ENCODE peak calls at places on chromosome 22, in four cellular contexts. One of them, this sample, is unnamed.

GRCh38 chr22:42283288-42284229 is 13.1 kb upstream of the TCF20 start:
- DNase-seq in B cell: no peak
- DNase-seq in midbrain: peak
- DNase-seq in kidney epithelial cell: no peak
- DNase-seq in this sample: no peak

GRCh38 chr22:39612811-39613548 is 42.4 kb downstream of the CACNA1I start:
- DNase-seq in B cell: no peak
- DNase-seq in midbrain: no peak
- DNase-seq in kidney epithelial cell: no peak
- DNase-seq in this sample: no peak

GRCh38 chr22:19984201-19984753 is 32.3 kb downstream of the ARVCF start:
- DNase-seq in B cell: no peak
- DNase-seq in midbrain: no peak
- DNase-seq in kidney epithelial cell: peak
- DNase-seq in this sample: no peak

GRCh38 chr22:48321986-48322545 is 1505.6 kb downstream of the BRD1 start:
- DNase-seq in B cell: no peak
- DNase-seq in midbrain: no peak
- DNase-seq in kidney epithelial cell: no peak
- DNase-seq in this sample: no peak

GRCh38 chr22:23110922-23111527 is 30.8 kb downstream of the RSPH14 start:
- DNase-seq in B cell: no peak
- DNase-seq in midbrain: no peak
- DNase-seq in kidney epithelial cell: no peak
- DNase-seq in this sample: no peak

GRCh38 chr22:38866399-38867123 is 5.5 kb downstream of the CBX6 start:
- DNase-seq in B cell: no peak
- DNase-seq in midbrain: no peak
- DNase-seq in kidney epithelial cell: no peak
- DNase-seq in this sample: no peak

GRCh38 chr22:32995335-32995734 is 62.8 kb downstream of the SYN3 start:
- DNase-seq in B cell: no peak
- DNase-seq in midbrain: no peak
- DNase-seq in kidney epithelial cell: no peak
- DNase-seq in this sample: no peak

GRCh38 chr22:37760152-37760551 is 47.6 kb upstream of the GCAT start:
- DNase-seq in B cell: no peak
- DNase-seq in midbrain: no peak
- DNase-seq in kidney epithelial cell: no peak
- DNase-seq in this sample: no peak

GRCh38 chr22:24094966-24095365 is 83.9 kb downstream of the CABIN1 start:
- DNase-seq in B cell: peak
- DNase-seq in midbrain: no peak
- DNase-seq in kidney epithelial cell: no peak
- DNase-seq in this sample: no peak

GRCh38 chr22:29306830-29307657 is 594 bp downstream of the GAS2L1 start:
- DNase-seq in B cell: no peak
- DNase-seq in midbrain: peak
- DNase-seq in kidney epithelial cell: no peak
- DNase-seq in this sample: no peak

GRCh38 chr22:35892192-35892591 is 136.4 kb downstream of the RBFOX2 start:
- DNase-seq in B cell: no peak
- DNase-seq in midbrain: no peak
- DNase-seq in kidney epithelial cell: no peak
- DNase-seq in this sample: peak

GRCh38 chr22:37569009-37569920 is 9.0 kb downstream of the CDC42EP1 start:
- DNase-seq in B cell: no peak
- DNase-seq in midbrain: peak
- DNase-seq in kidney epithelial cell: no peak
- DNase-seq in this sample: no peak

GRCh38 chr22:49548356-49549202 is 279.1 kb downstream of the BRD1 start:
- DNase-seq in B cell: no peak
- DNase-seq in midbrain: no peak
- DNase-seq in kidney epithelial cell: no peak
- DNase-seq in this sample: no peak

GRCh38 chr22:40036591-40037225 is 42.0 kb downstream of the FAM83F start:
- DNase-seq in B cell: peak
- DNase-seq in midbrain: peak
- DNase-seq in kidney epithelial cell: no peak
- DNase-seq in this sample: no peak

GRCh38 chr22:20749453-20749852 is 24.5 kb upstream of the SERPIND1 start:
- DNase-seq in B cell: no peak
- DNase-seq in midbrain: no peak
- DNase-seq in kidney epithelial cell: no peak
- DNase-seq in this sample: no peak

GRCh38 chr22:38262051-38262795 is 10.6 kb downstream of the TMEM184B start:
- DNase-seq in B cell: peak
- DNase-seq in midbrain: peak
- DNase-seq in kidney epithelial cell: no peak
- DNase-seq in this sample: no peak

GRCh38 chr22:39699631-39700348 is 129.2 kb downstream of the CACNA1I start:
- DNase-seq in B cell: no peak
- DNase-seq in midbrain: peak
- DNase-seq in kidney epithelial cell: no peak
- DNase-seq in this sample: no peak

GRCh38 chr22:50191041-50191740 is 5.5 kb downstream of the TRABD start:
- DNase-seq in B cell: peak
- DNase-seq in midbrain: no peak
- DNase-seq in kidney epithelial cell: no peak
- DNase-seq in this sample: no peak

GRCh38 chr22:20205964-20206708 is 55.3 kb upstream of the CCDC188 start:
- DNase-seq in B cell: peak
- DNase-seq in midbrain: peak
- DNase-seq in kidney epithelial cell: peak
- DNase-seq in this sample: peak

GRCh38 chr22:43526951-43527350 is 115.1 kb downstream of the MPPED1 start:
- DNase-seq in B cell: peak
- DNase-seq in midbrain: no peak
- DNase-seq in kidney epithelial cell: no peak
- DNase-seq in this sample: no peak

GRCh38 chr22:22745225-22746060 is 101.0 kb downstream of the GGTLC2 start:
- DNase-seq in B cell: peak
- DNase-seq in midbrain: peak
- DNase-seq in kidney epithelial cell: no peak
- DNase-seq in this sample: no peak

GRCh38 chr22:35045451-35045850 is 20.5 kb upstream of the ISX start:
- DNase-seq in B cell: no peak
- DNase-seq in midbrain: no peak
- DNase-seq in kidney epithelial cell: no peak
- DNase-seq in this sample: no peak

GRCh38 chr22:31346733-31347250 is 646 bp upstream of the PATZ1 start:
- DNase-seq in B cell: peak
- DNase-seq in midbrain: peak
- DNase-seq in kidney epithelial cell: no peak
- DNase-seq in this sample: no peak

GRCh38 chr22:43885319-43885671 is 6.5 kb downstream of the PNPLA5 start:
- DNase-seq in B cell: no peak
- DNase-seq in midbrain: no peak
- DNase-seq in kidney epithelial cell: no peak
- DNase-seq in this sample: no peak

GRCh38 chr22:20299736-20300136 is 20.1 kb downstream of the DGCR6L start:
- DNase-seq in B cell: no peak
- DNase-seq in midbrain: no peak
- DNase-seq in kidney epithelial cell: no peak
- DNase-seq in this sample: no peak

GRCh38 chr22:48717883-48718817 is 1109.5 kb downstream of the BRD1 start:
- DNase-seq in B cell: no peak
- DNase-seq in midbrain: no peak
- DNase-seq in kidney epithelial cell: no peak
- DNase-seq in this sample: no peak

GRCh38 chr22:30169002-30169401 is 77.6 kb downstream of the LIF start:
- DNase-seq in B cell: no peak
- DNase-seq in midbrain: no peak
- DNase-seq in kidney epithelial cell: no peak
- DNase-seq in this sample: no peak

GRCh38 chr22:28594784-28595324 is 84.8 kb downstream of the TTC28 start:
- DNase-seq in B cell: no peak
- DNase-seq in midbrain: peak
- DNase-seq in kidney epithelial cell: peak
- DNase-seq in this sample: peak